ENCODE peak calls at places on chromosome 18, in five cellular contexts. F, U, B, C and N are unnamed samples. For H3K4me1, the result is how much of the 10 kb centered on the place peaks cover.

GRCh38 chr18:61331051-61331450 is 2.2 kb upstream of the CDH20 start:
- DNase-seq in C (no peak), F (no peak), U (no peak), B (no peak), N (no peak)

GRCh38 chr18:67467188-67467587 is 49.3 kb downstream of the DSEL start:
- DNase-seq in B (no peak), U (no peak), C (no peak), F (no peak), N (no peak)

GRCh38 chr18:41695441-41695840 is 259.6 kb upstream of the PIK3C3 start:
- DNase-seq in B (no peak), C (no peak), U (peak), F (no peak), N (no peak)

GRCh38 chr18:74499633-74500032 is 3.5 kb downstream of the CNDP2 start:
- DNase-seq in C (peak), B (peak), F (peak), U (peak), N (peak)

GRCh38 chr18:57649536-57650495 is 28.2 kb upstream of the NARS1 start:
- DNase-seq in F (no peak), B (no peak), U (peak), C (peak), N (no peak)

GRCh38 chr18:75210274-75211001 is at the start of gene TSHZ1:
- DNase-seq in U (peak), F (no peak), B (peak), C (peak), N (no peak)

GRCh38 chr18:59388180-59388579 is 29.1 kb upstream of the LMAN1 start:
- DNase-seq in F (no peak), C (no peak), U (peak), B (no peak), N (no peak)

GRCh38 chr18:267380-267687 is 513 bp downstream of the THOC1 start:
- DNase-seq in C (no peak), U (no peak), B (no peak), F (no peak), N (peak)

GRCh38 chr18:79955302-79956075 is 4.0 kb upstream of the SLC66A2 start:
- DNase-seq in F (no peak), U (no peak), C (no peak), B (no peak), N (peak)

GRCh38 chr18:45636110-45636509 is 20.8 kb downstream of the SLC14A2 start:
- DNase-seq in F (no peak), U (no peak), C (peak), B (no peak), N (no peak)

GRCh38 chr18:39241534-39241933 is 1675.9 kb upstream of the CELF4 start:
- DNase-seq in F (no peak), C (no peak), U (no peak), B (no peak), N (no peak)

GRCh38 chr18:56089607-56090258 is 501.7 kb upstream of the TCF4 start:
- DNase-seq in C (no peak), F (no peak), U (no peak), B (no peak), N (no peak)

GRCh38 chr18:7336616-7337015 is 105.7 kb downstream of the LRRC30 start:
- DNase-seq in C (no peak), U (no peak), F (no peak), B (no peak), N (no peak)

GRCh38 chr18:73153271-73153670 is 285.5 kb upstream of the NETO1 start:
- DNase-seq in U (no peak), F (no peak), B (no peak), C (peak), N (no peak)

GRCh38 chr18:50194623-50195532 is at the start of gene MYO5B:
- DNase-seq in U (no peak), C (peak), F (peak), B (peak), N (peak)

GRCh38 chr18:10133516-10133915 is 219.7 kb downstream of the VAPA start:
- DNase-seq in U (no peak), F (no peak), B (no peak), C (no peak), N (no peak)

GRCh38 chr18:6729247-6730091 is at the start of gene ARHGAP28:
- DNase-seq in B (peak), F (peak), U (peak), C (peak), N (peak)

GRCh38 chr18:28903366-28903765 is 726.4 kb upstream of the CDH2 start:
- DNase-seq in B (no peak), F (no peak), C (no peak), U (no peak), N (no peak)

GRCh38 chr18:54388203-54389142 is 30.8 kb downstream of the C18orf54 start:
- DNase-seq in C (peak), F (no peak), U (peak), B (peak), N (no peak)

GRCh38 chr18:68441241-68441640 is 273.7 kb downstream of the TMX3 start:
- DNase-seq in B (no peak), C (no peak), U (no peak), F (no peak), N (no peak)

GRCh38 chr18:23547806-23548205 is 38.5 kb downstream of the NPC1 start:
- DNase-seq in U (no peak), B (no peak), C (peak), F (no peak), N (no peak)

GRCh38 chr18:32576296-32576916 is 105.7 kb upstream of the GAREM1 start:
- DNase-seq in U (peak), F (no peak), C (no peak), B (no peak), N (no peak)

GRCh38 chr18:78716022-78716421 is 263.6 kb upstream of the SALL3 start:
- DNase-seq in C (no peak), F (no peak), U (no peak), B (no peak), N (no peak)

GRCh38 chr18:76506974-76507764 is 12.1 kb upstream of the ZNF516 start:
- DNase-seq in B (no peak), C (no peak), F (no peak), U (no peak), N (no peak)

GRCh38 chr18:26386002-26386401 is 159.8 kb downstream of the TAF4B start:
- DNase-seq in B (no peak), F (no peak), U (peak), C (peak), N (no peak)

GRCh38 chr18:58535340-58536186 is 93.3 kb downstream of the ALPK2 start:
- DNase-seq in U (no peak), F (no peak), C (no peak), B (no peak), N (no peak)

GRCh38 chr18:55300469-55301195 is 287.4 kb downstream of the TCF4 start:
- DNase-seq in F (peak), C (no peak), B (no peak), U (peak), N (no peak)

GRCh38 chr18:69408522-69408921 is 7.8 kb downstream of the DOK6 start:
- DNase-seq in U (no peak), B (no peak), C (no peak), F (no peak), N (no peak)

GRCh38 chr18:34957864-34958259 is 83.4 kb upstream of the MAPRE2 start:
- DNase-seq in B (no peak), F (no peak), C (no peak), U (no peak), N (no peak)

GRCh38 chr18:44871771-44872170 is 191.1 kb downstream of the SETBP1 start:
- DNase-seq in C (no peak), B (no peak), F (no peak), U (no peak), N (no peak)

GRCh38 chr18:26621161-26622026 is 73.0 kb upstream of the KCTD1 start:
- DNase-seq in C (peak), U (peak), B (peak), F (peak), N (peak)

GRCh38 chr18:3384664-3385189 is 65.2 kb upstream of the TGIF1 start:
- DNase-seq in C (no peak), U (no peak), B (no peak), F (no peak), N (no peak)

GRCh38 chr18:25351280-25351772 is 640 bp downstream of the ZNF521 start:
- DNase-seq in B (no peak), C (no peak), F (no peak), U (peak), N (no peak)

GRCh38 chr18:25350561-25351201 is 1.3 kb downstream of the ZNF521 start:
- DNase-seq in U (peak), F (peak), B (peak), C (peak), N (peak)

GRCh38 chr18:25353080-25353479 is 1.1 kb upstream of the ZNF521 start:
- DNase-seq in U (no peak), C (no peak), B (no peak), F (no peak), N (no peak)

GRCh38 chr18:25351773-25352628 is at the start of gene ZNF521:
- DNase-seq in B (peak), C (peak), F (peak), U (peak), N (peak)

DNA sequence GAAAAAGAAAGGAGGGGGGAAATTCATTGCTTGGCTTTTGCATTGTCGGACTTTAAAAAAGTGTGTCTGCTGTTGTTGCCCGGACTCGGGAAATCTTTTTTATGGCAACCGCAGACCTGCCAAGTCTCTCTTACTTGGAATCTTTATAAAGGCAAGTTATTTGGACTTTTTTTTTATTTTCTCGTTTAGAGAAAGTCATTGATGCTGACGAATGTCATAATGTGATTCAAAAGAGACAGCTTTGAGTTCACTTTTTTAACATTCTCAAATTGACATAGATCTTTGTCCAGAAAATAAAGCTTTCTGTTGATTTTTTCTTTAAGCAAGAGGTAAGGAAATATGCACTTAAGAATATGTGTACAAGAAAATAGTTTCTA is 651 bp upstream of the ZNF521 start:
- DNase-seq in B (no peak), F (no peak), U (no peak), C (no peak), N (no peak)
- H3K4me3 ChIP-seq in B (peak), F (peak), U (peak), C (no peak), N (peak)

GRCh38 chr18:14075196-14075595 is 57.0 kb downstream of the ZNF519 start:
- DNase-seq in F (no peak), U (no peak), B (no peak), C (no peak), N (no peak)
- TF ChIP-seq CTCF in F (no peak), U (no peak), B (no peak), C (no peak), N (no peak)

GRCh38 chr18:62776066-62776570 is 60.8 kb downstream of the PHLPP1 start:
- DNase-seq in B (no peak), F (no peak), U (no peak), C (no peak), N (no peak)

GRCh38 chr18:62781893-62782292 is 66.6 kb downstream of the PHLPP1 start:
- DNase-seq in C (peak), U (peak), F (peak), B (no peak), N (no peak)

GRCh38 chr18:62777814-62778213 is 62.5 kb downstream of the PHLPP1 start:
- DNase-seq in F (no peak), C (no peak), B (no peak), U (no peak), N (no peak)

GRCh38 chr18:62781262-62781661 is 65.9 kb downstream of the PHLPP1 start:
- DNase-seq in U (no peak), F (no peak), C (peak), B (no peak), N (no peak)

GRCh38 chr18:62778976-62779869 is 63.9 kb downstream of the PHLPP1 start:
- DNase-seq in U (no peak), C (no peak), F (no peak), B (no peak), N (no peak)
- H3K4me1 ChIP-seq in U (under half), C (under half), F (under half), B (under half), N (under half)

GRCh38 chr18:8843005-8843404 is 137.6 kb downstream of the MTCL1 start:
- DNase-seq in C (no peak), U (no peak), F (no peak), B (no peak), N (no peak)
- H3K4me3 ChIP-seq in C (no peak), U (no peak), F (no peak), B (no peak), N (no peak)

GRCh38 chr18:36296591-36297418 is 708 bp upstream of the FHOD3 start:
- DNase-seq in U (peak), C (peak), B (peak), F (peak), N (peak)
- TF ChIP-seq CTCF in U (peak), C (peak), B (no peak), F (peak), N (no peak)